ENCODE peak calls at places on chromosomes 1 and 21, in five cellular contexts. Z is K562, F is GM12878, H is HepG2, Q is A549. M is an unnamed sample.

GRCh38 chr1:39900662-39901485 is 843 bp downstream of the MYCL start:
- DNase-seq in Z (peak), F (no peak), H (no peak), Q (no peak), M (peak)

GRCh38 chr21:35641271-35642016 is 418.9 kb downstream of the SETD4 start:
- DNase-seq in H (no peak), Z (no peak), Q (no peak), F (no peak), M (no peak)

GRCh38 chr1:205456383-205456867 is 580 bp upstream of the BLACAT1 start:
- DNase-seq in Z (no peak), Q (no peak), H (no peak), F (no peak), M (peak)

GRCh38 chr1:112337028-112337531 is 58.9 kb upstream of the CTTNBP2NL start:
- DNase-seq in Z (peak), H (peak), Q (peak), F (no peak), M (peak)

GRCh38 chr21:25750085-25750484 is 15.3 kb downstream of the GABPA start:
- DNase-seq in H (no peak), Z (no peak), F (no peak), Q (no peak), M (no peak)

GRCh38 chr21:15159382-15160020 is 94.7 kb upstream of the NRIP1 start:
- DNase-seq in H (no peak), Z (no peak), Q (no peak), F (no peak), M (no peak)

GRCh38 chr1:94522304-94522703 is 19.3 kb downstream of the F3 start:
- DNase-seq in Z (no peak), F (no peak), H (no peak), Q (no peak), M (no peak)

GRCh38 chr1:39646232-39647081 is 7.0 kb upstream of the HEYL start:
- DNase-seq in Z (peak), F (no peak), Q (no peak), H (no peak), M (peak)

GRCh38 chr1:41822865-41823264 is 95.9 kb downstream of the HIVEP3 start:
- DNase-seq in H (no peak), F (no peak), Z (no peak), Q (no peak), M (no peak)

GRCh38 chr1:162734047-162734446 is 56.5 kb upstream of the HSD17B7 start:
- DNase-seq in F (no peak), H (no peak), Q (no peak), Z (no peak), M (no peak)

GRCh38 chr1:171196351-171196750 is 11.3 kb downstream of the FMO2 start:
- DNase-seq in Q (no peak), F (no peak), H (no peak), Z (no peak), M (no peak)

GRCh38 chr21:36707763-36708511 is 9.0 kb downstream of the SIM2 start:
- DNase-seq in H (no peak), Q (no peak), F (no peak), Z (no peak), M (no peak)

GRCh38 chr1:226640288-226640687 is 91.7 kb downstream of the STUM start:
- DNase-seq in Z (no peak), Q (no peak), H (no peak), F (no peak), M (no peak)

GRCh38 chr1:203520315-203520714 is 26.4 kb downstream of the OPTC start:
- DNase-seq in H (no peak), Q (no peak), Z (no peak), F (no peak), M (no peak)

GRCh38 chr1:23867542-23867952 is 543 bp downstream of the FUCA1 start:
- DNase-seq in H (no peak), Z (peak), Q (no peak), F (no peak), M (no peak)

GRCh38 chr1:94253456-94254042 is 16.2 kb upstream of the ARHGAP29 start:
- DNase-seq in H (no peak), Q (no peak), Z (no peak), F (no peak), M (no peak)

GRCh38 chr1:8061210-8061609 is 35.1 kb upstream of the ERRFI1 start:
- DNase-seq in F (no peak), Q (peak), Z (no peak), H (peak), M (no peak)

GRCh38 chr1:111286912-111287311 is 3.7 kb upstream of the CHIA start:
- DNase-seq in Z (no peak), H (no peak), F (no peak), Q (no peak), M (no peak)

GRCh38 chr1:192793983-192794767 is 14.7 kb upstream of the RGS2 start:
- DNase-seq in H (no peak), Q (no peak), Z (no peak), F (no peak), M (no peak)

GRCh38 chr1:167057297-167057688 is 32.9 kb downstream of the GPA33 start:
- DNase-seq in H (peak), Z (no peak), Q (peak), F (no peak), M (peak)

GRCh38 chr1:152003846-152004442 is 10.3 kb upstream of the S100A10 start:
- DNase-seq in H (no peak), Z (no peak), F (no peak), Q (no peak), M (peak)

GRCh38 chr1:41368384-41368783 is 7.2 kb downstream of the FOXO6 start:
- DNase-seq in H (no peak), Z (no peak), Q (no peak), F (no peak), M (no peak)

GRCh38 chr1:6862906-6863305 is 77.7 kb downstream of the CAMTA1 start:
- DNase-seq in Z (no peak), H (no peak), F (no peak), Q (no peak), M (no peak)
- TF ChIP-seq ESRRA in Z (no peak), H (no peak), F (no peak), Q (no peak), M (no peak)

GRCh38 chr1:164991763-164992162 is 364.8 kb downstream of the LMX1A start:
- DNase-seq in F (no peak), Z (no peak), Q (no peak), H (no peak), M (no peak)
- TF ChIP-seq ESRRA in F (no peak), Z (no peak), Q (no peak), H (no peak), M (no peak)

GRCh38 chr1:234438579-234438978 is 40.4 kb downstream of the TARBP1 start:
- DNase-seq in F (no peak), Z (no peak), H (no peak), Q (no peak), M (no peak)
- TF ChIP-seq ESRRA in F (no peak), Z (no peak), H (no peak), Q (no peak), M (no peak)

GRCh38 chr1:33005812-33006465 is 30.7 kb downstream of the AK2 start:
- DNase-seq in H (no peak), F (no peak), Q (no peak), Z (no peak), M (no peak)

GRCh38 chr1:33003657-33004056 is 33.0 kb downstream of the AK2 start:
- DNase-seq in F (no peak), H (no peak), Q (no peak), Z (no peak), M (no peak)

GRCh38 chr1:33004628-33005027 is 32.1 kb downstream of the AK2 start:
- DNase-seq in Z (no peak), F (no peak), Q (no peak), H (no peak), M (no peak)

GRCh38 chr1:33007190-33008050 is 29.3 kb downstream of the AK2 start:
- DNase-seq in Z (peak), H (peak), Q (peak), F (no peak), M (no peak)

GRCh38 chr1:33005117-33005811 is 31.4 kb downstream of the AK2 start:
- DNase-seq in Z (no peak), Q (no peak), H (no peak), F (no peak), M (no peak)
- TF ChIP-seq ESRRA in Z (no peak), Q (no peak), H (no peak), F (no peak), M (no peak)